ENCODE peak calls at places on chromosomes 2 and 18, in seven cellular contexts. One of them, this sample, is unnamed.

GRCh38 chr2:68255736-68256450 is 3.6 kb upstream of the PPP3R1 start:
- DNase-seq in transverse colon: no peak
- DNase-seq in tibial artery: no peak
- DNase-seq in Peyer's patch: no peak
- DNase-seq in dorsolateral prefrontal cortex: no peak
- DNase-seq in adrenal gland: no peak
- DNase-seq in H9: no peak
- DNase-seq in this sample: no peak

GRCh38 chr2:45748239-45748638 is 96.8 kb downstream of the PRKCE start:
- DNase-seq in H9: no peak
- DNase-seq in tibial artery: no peak
- DNase-seq in Peyer's patch: no peak
- DNase-seq in dorsolateral prefrontal cortex: peak; percentile 81
- DNase-seq in adrenal gland: no peak
- DNase-seq in transverse colon: no peak
- DNase-seq in this sample: no peak

GRCh38 chr2:176814740-176815367 is 397.7 kb upstream of the HNRNPA3 start:
- DNase-seq in tibial artery: no peak
- DNase-seq in dorsolateral prefrontal cortex: no peak
- DNase-seq in Peyer's patch: no peak
- DNase-seq in transverse colon: no peak
- DNase-seq in adrenal gland: no peak
- DNase-seq in H9: no peak
- DNase-seq in this sample: no peak

GRCh38 chr2:191892391-191892790 is 45.5 kb upstream of the CAVIN2 start:
- DNase-seq in transverse colon: no peak
- DNase-seq in adrenal gland: peak; percentile 42
- DNase-seq in Peyer's patch: no peak
- DNase-seq in H9: no peak
- DNase-seq in dorsolateral prefrontal cortex: no peak
- DNase-seq in tibial artery: no peak
- DNase-seq in this sample: no peak

GRCh38 chr2:71936076-71937030 is 211.3 kb downstream of the CYP26B1 start:
- DNase-seq in dorsolateral prefrontal cortex: no peak
- DNase-seq in tibial artery: peak; percentile 52
- DNase-seq in adrenal gland: no peak
- DNase-seq in transverse colon: no peak
- DNase-seq in Peyer's patch: no peak
- DNase-seq in H9: no peak
- DNase-seq in this sample: no peak

GRCh38 chr2:40147360-40147759 is 304.5 kb downstream of the SLC8A1 start:
- DNase-seq in Peyer's patch: no peak
- DNase-seq in dorsolateral prefrontal cortex: no peak
- DNase-seq in H9: no peak
- DNase-seq in tibial artery: no peak
- DNase-seq in transverse colon: no peak
- DNase-seq in adrenal gland: no peak
- DNase-seq in this sample: no peak

GRCh38 chr2:96951125-96951654 is 35.2 kb downstream of the FAM178B start:
- DNase-seq in H9: peak; percentile 96
- DNase-seq in Peyer's patch: peak; percentile 61
- DNase-seq in adrenal gland: peak; percentile 49
- DNase-seq in transverse colon: peak; percentile 77
- DNase-seq in tibial artery: peak; percentile 84
- DNase-seq in dorsolateral prefrontal cortex: peak; percentile 85
- DNase-seq in this sample: peak; percentile 86

GRCh38 chr18:79460445-79461300 is 64.9 kb downstream of the NFATC1 start:
- DNase-seq in Peyer's patch: peak; percentile 73
- DNase-seq in dorsolateral prefrontal cortex: no peak
- DNase-seq in tibial artery: no peak
- DNase-seq in H9: no peak
- DNase-seq in transverse colon: no peak
- DNase-seq in adrenal gland: no peak
- DNase-seq in this sample: no peak

GRCh38 chr2:38406597-38407110 is 29.6 kb upstream of the ATL2 start:
- DNase-seq in Peyer's patch: no peak
- DNase-seq in transverse colon: no peak
- DNase-seq in tibial artery: no peak
- DNase-seq in H9: no peak
- DNase-seq in adrenal gland: peak; percentile 74
- DNase-seq in dorsolateral prefrontal cortex: no peak
- DNase-seq in this sample: no peak

GRCh38 chr2:188819781-188820180 is 154.4 kb upstream of the COL3A1 start:
- DNase-seq in tibial artery: no peak
- DNase-seq in adrenal gland: no peak
- DNase-seq in dorsolateral prefrontal cortex: no peak
- DNase-seq in Peyer's patch: no peak
- DNase-seq in H9: no peak
- DNase-seq in transverse colon: no peak
- DNase-seq in this sample: no peak

GRCh38 chr2:204669386-204669785 is 124.1 kb downstream of the PARD3B start:
- DNase-seq in dorsolateral prefrontal cortex: no peak
- DNase-seq in transverse colon: no peak
- DNase-seq in adrenal gland: no peak
- DNase-seq in H9: no peak
- DNase-seq in tibial artery: no peak
- DNase-seq in Peyer's patch: no peak
- DNase-seq in this sample: no peak

GRCh38 chr2:230441188-230441897 is 25.3 kb downstream of the SP100 start:
- DNase-seq in tibial artery: no peak
- DNase-seq in adrenal gland: peak; percentile 31
- DNase-seq in transverse colon: peak; percentile 55
- DNase-seq in dorsolateral prefrontal cortex: no peak
- DNase-seq in H9: no peak
- DNase-seq in Peyer's patch: peak; percentile 85
- DNase-seq in this sample: no peak

GRCh38 chr2:88024509-88024908 is 8.2 kb upstream of the RNU2-63P start:
- DNase-seq in Peyer's patch: no peak
- DNase-seq in transverse colon: no peak
- DNase-seq in H9: peak; percentile 94
- DNase-seq in dorsolateral prefrontal cortex: no peak
- DNase-seq in adrenal gland: no peak
- DNase-seq in tibial artery: no peak
- DNase-seq in this sample: no peak

GRCh38 chr18:54260376-54261072 is 8.8 kb upstream of the POLI start:
- DNase-seq in tibial artery: no peak
- DNase-seq in transverse colon: no peak
- DNase-seq in H9: no peak
- DNase-seq in Peyer's patch: no peak
- DNase-seq in adrenal gland: peak; percentile 44
- DNase-seq in dorsolateral prefrontal cortex: no peak
- DNase-seq in this sample: no peak
- H3K27ac ChIP-seq in tibial artery: no peak overlapping the region
- H3K27ac ChIP-seq in transverse colon: peak overlapping the region; percentile 34
- H3K27ac ChIP-seq in H9: no peak overlapping the region
- H3K27ac ChIP-seq in Peyer's patch: peak overlapping the region; percentile 23
- H3K27ac ChIP-seq in adrenal gland: no peak overlapping the region
- H3K27ac ChIP-seq in dorsolateral prefrontal cortex: no peak overlapping the region
- H3K27ac ChIP-seq in this sample: no peak overlapping the region

GRCh38 chr2:73285162-73285739 is 973 bp upstream of the FBXO41 start:
- DNase-seq in tibial artery: no peak
- DNase-seq in dorsolateral prefrontal cortex: no peak
- DNase-seq in transverse colon: peak; percentile 31
- DNase-seq in Peyer's patch: peak; percentile 68
- DNase-seq in H9: no peak
- DNase-seq in adrenal gland: peak; percentile 39
- DNase-seq in this sample: no peak

GRCh38 chr2:73286134-73286533 is 1.9 kb upstream of the FBXO41 start:
- DNase-seq in transverse colon: no peak
- DNase-seq in dorsolateral prefrontal cortex: no peak
- DNase-seq in H9: no peak
- DNase-seq in tibial artery: no peak
- DNase-seq in adrenal gland: no peak
- DNase-seq in Peyer's patch: no peak
- DNase-seq in this sample: no peak

GRCh38 chr2:73283545-73284295 is 558 bp downstream of the FBXO41 start:
- DNase-seq in adrenal gland: no peak
- DNase-seq in transverse colon: no peak
- DNase-seq in dorsolateral prefrontal cortex: no peak
- DNase-seq in tibial artery: peak; percentile 58
- DNase-seq in H9: no peak
- DNase-seq in Peyer's patch: peak; percentile 20
- DNase-seq in this sample: peak; percentile 36

GRCh38 chr2:73282924-73283544 is 1.2 kb downstream of the FBXO41 start:
- DNase-seq in dorsolateral prefrontal cortex: no peak
- DNase-seq in tibial artery: no peak
- DNase-seq in H9: no peak
- DNase-seq in adrenal gland: no peak
- DNase-seq in transverse colon: no peak
- DNase-seq in Peyer's patch: no peak
- DNase-seq in this sample: no peak

GRCh38 chr2:73284296-73285161 is at the start of gene FBXO41:
- DNase-seq in Peyer's patch: peak; percentile 87
- DNase-seq in transverse colon: peak; percentile 57
- DNase-seq in H9: peak; percentile 85
- DNase-seq in dorsolateral prefrontal cortex: no peak
- DNase-seq in adrenal gland: peak; percentile 34
- DNase-seq in tibial artery: no peak
- DNase-seq in this sample: peak; percentile 84
- TF ChIP-seq CTCF in Peyer's patch: no peak
- TF ChIP-seq CTCF in transverse colon: no peak
- TF ChIP-seq CTCF in H9: no peak
- TF ChIP-seq CTCF in dorsolateral prefrontal cortex: no peak
- TF ChIP-seq CTCF in adrenal gland: no peak
- TF ChIP-seq CTCF in tibial artery: no peak
- TF ChIP-seq CTCF in this sample: no peak

GRCh38 chr18:35454803-35455202 is 43.0 kb downstream of the INO80C start:
- DNase-seq in dorsolateral prefrontal cortex: no peak
- DNase-seq in H9: no peak
- DNase-seq in transverse colon: no peak
- DNase-seq in tibial artery: no peak
- DNase-seq in Peyer's patch: no peak
- DNase-seq in adrenal gland: no peak
- DNase-seq in this sample: no peak

GRCh38 chr18:35458271-35458670 is 39.5 kb downstream of the INO80C start:
- DNase-seq in dorsolateral prefrontal cortex: no peak
- DNase-seq in transverse colon: no peak
- DNase-seq in H9: no peak
- DNase-seq in adrenal gland: no peak
- DNase-seq in tibial artery: no peak
- DNase-seq in Peyer's patch: no peak
- DNase-seq in this sample: no peak

GRCh38 chr18:35457140-35457704 is 40.5 kb downstream of the INO80C start:
- DNase-seq in adrenal gland: no peak
- DNase-seq in transverse colon: no peak
- DNase-seq in Peyer's patch: no peak
- DNase-seq in tibial artery: no peak
- DNase-seq in H9: no peak
- DNase-seq in dorsolateral prefrontal cortex: no peak
- DNase-seq in this sample: no peak

GRCh38 chr18:35458677-35459441 is 38.9 kb downstream of the INO80C start:
- DNase-seq in Peyer's patch: peak; percentile 25
- DNase-seq in tibial artery: no peak
- DNase-seq in dorsolateral prefrontal cortex: no peak
- DNase-seq in adrenal gland: peak; percentile 93
- DNase-seq in H9: peak; percentile 83
- DNase-seq in transverse colon: peak; percentile 58
- DNase-seq in this sample: no peak

GRCh38 chr18:35456181-35456850 is 41.4 kb downstream of the INO80C start:
- DNase-seq in tibial artery: no peak
- DNase-seq in Peyer's patch: no peak
- DNase-seq in dorsolateral prefrontal cortex: no peak
- DNase-seq in adrenal gland: peak; percentile 73
- DNase-seq in H9: no peak
- DNase-seq in transverse colon: peak; percentile 69
- DNase-seq in this sample: no peak
- H3K27ac ChIP-seq in tibial artery: peak overlapping the region; percentile 42
- H3K27ac ChIP-seq in Peyer's patch: no peak overlapping the region
- H3K27ac ChIP-seq in dorsolateral prefrontal cortex: no peak overlapping the region
- H3K27ac ChIP-seq in adrenal gland: no peak overlapping the region
- H3K27ac ChIP-seq in H9: no peak overlapping the region
- H3K27ac ChIP-seq in transverse colon: peak overlapping the region; percentile 74
- H3K27ac ChIP-seq in this sample: no peak overlapping the region

DNA sequence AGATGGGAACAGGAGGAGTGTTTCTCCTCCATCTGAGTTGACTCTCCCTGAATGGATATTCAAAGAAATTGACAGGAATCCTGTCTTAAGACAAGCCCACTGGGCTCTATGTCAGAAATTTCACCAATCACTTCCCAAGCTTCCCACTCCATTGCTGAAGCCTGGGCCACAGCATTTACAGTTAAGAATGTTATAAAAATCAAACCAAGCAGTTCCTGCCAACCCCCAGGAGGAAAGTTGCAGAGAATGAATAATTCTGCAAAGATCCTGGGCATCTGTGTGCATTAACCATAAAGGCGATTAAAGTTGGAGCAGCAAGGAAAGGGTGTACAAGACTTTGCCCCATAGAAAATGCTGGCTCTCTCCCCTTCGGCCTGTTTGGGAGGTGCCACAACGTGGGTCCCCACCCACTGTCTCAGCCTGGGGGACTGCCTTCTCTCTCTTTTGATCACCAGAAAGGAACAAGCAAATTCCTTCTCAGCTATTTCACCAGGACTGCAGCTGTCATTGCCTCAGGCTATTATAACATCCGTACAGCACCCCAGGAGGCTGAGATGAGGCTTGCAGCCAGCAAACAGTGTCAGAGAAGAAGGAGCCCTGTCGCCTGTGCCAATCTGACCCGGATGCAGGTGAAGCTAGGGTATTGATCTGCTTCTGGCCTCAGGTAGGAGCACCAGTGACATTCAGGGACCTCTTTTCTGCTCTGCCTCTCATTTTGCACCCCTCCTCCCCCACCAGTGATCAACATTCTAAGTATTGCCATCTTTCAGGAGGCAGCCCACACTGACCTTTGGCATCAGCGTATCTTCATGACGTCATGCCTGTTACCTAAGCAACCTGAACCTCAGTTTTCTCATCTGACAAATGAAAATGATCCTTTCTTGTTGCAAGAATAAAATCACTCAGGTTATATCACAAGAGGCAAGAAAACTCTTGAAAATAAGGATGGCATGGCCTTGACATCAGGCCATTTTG is 219.0 kb downstream of the SH3BP4 start:
- DNase-seq in transverse colon: peak; percentile 35
- DNase-seq in tibial artery: no peak
- DNase-seq in dorsolateral prefrontal cortex: peak; percentile 33
- DNase-seq in Peyer's patch: no peak
- DNase-seq in H9: peak; percentile 63
- DNase-seq in adrenal gland: peak; percentile 24
- DNase-seq in this sample: peak; percentile 29
- TF ChIP-seq CTCF in transverse colon: peak; percentile 47
- TF ChIP-seq CTCF in tibial artery: no peak
- TF ChIP-seq CTCF in dorsolateral prefrontal cortex: no peak
- TF ChIP-seq CTCF in Peyer's patch: no peak
- TF ChIP-seq CTCF in H9: peak; percentile 30
- TF ChIP-seq CTCF in adrenal gland: no peak
- TF ChIP-seq CTCF in this sample: peak; percentile 47

GRCh38 chr18:3546106-3546505 is 96.1 kb downstream of the TGIF1 start:
- DNase-seq in Peyer's patch: no peak
- DNase-seq in dorsolateral prefrontal cortex: no peak
- DNase-seq in H9: no peak
- DNase-seq in transverse colon: no peak
- DNase-seq in adrenal gland: no peak
- DNase-seq in tibial artery: no peak
- DNase-seq in this sample: no peak
- H3K27ac ChIP-seq in Peyer's patch: no peak overlapping the region
- H3K27ac ChIP-seq in dorsolateral prefrontal cortex: no peak overlapping the region
- H3K27ac ChIP-seq in H9: no peak overlapping the region
- H3K27ac ChIP-seq in transverse colon: no peak overlapping the region
- H3K27ac ChIP-seq in adrenal gland: no peak overlapping the region
- H3K27ac ChIP-seq in tibial artery: no peak overlapping the region
- H3K27ac ChIP-seq in this sample: no peak overlapping the region

GRCh38 chr2:179595284-179595683 is 266.1 kb downstream of the ZNF385B start:
- DNase-seq in adrenal gland: no peak
- DNase-seq in H9: peak; percentile 60
- DNase-seq in dorsolateral prefrontal cortex: no peak
- DNase-seq in Peyer's patch: no peak
- DNase-seq in tibial artery: no peak
- DNase-seq in transverse colon: no peak
- DNase-seq in this sample: peak; percentile 22
- TF ChIP-seq CTCF in adrenal gland: no peak
- TF ChIP-seq CTCF in H9: peak; percentile 54
- TF ChIP-seq CTCF in dorsolateral prefrontal cortex: no peak
- TF ChIP-seq CTCF in Peyer's patch: no peak
- TF ChIP-seq CTCF in tibial artery: no peak
- TF ChIP-seq CTCF in transverse colon: no peak
- TF ChIP-seq CTCF in this sample: peak; percentile 45